ENCODE peak calls at places on chromosomes 12 and 14, in seven cellular contexts. Q is fibroblast of mammary gland; R is CD4-positive, alpha-beta memory T cell; N is cardiac muscle cell; C is DMS53; D is neural crest cell; L is T-helper 22 cell. Y is an unnamed sample.

GRCh38 chr14:24145700-24146621 is at the start of gene PSME2:
- DNase-seq in L (no peak), C (no peak), R (no peak), N (peak; percentile 6), D (no peak), Q (no peak), Y (no peak)

GRCh38 chr14:88212691-88213090 is 110.4 kb downstream of the KCNK10 start:
- DNase-seq in L (no peak), C (no peak), N (no peak), Q (no peak), D (no peak), R (no peak), Y (no peak)

GRCh38 chr14:64878775-64879634 is 702 bp downstream of the SPTB start:
- DNase-seq in N (no peak), Q (no peak), C (peak; percentile 68), L (no peak), R (no peak), D (no peak), Y (peak; percentile 41)

GRCh38 chr14:20997564-20997963 is 1.5 kb upstream of the SLC39A2 start:
- DNase-seq in C (no peak), L (no peak), D (no peak), R (no peak), N (no peak), Q (no peak), Y (no peak)

GRCh38 chr14:45526715-45527549 is 273.9 kb upstream of the MIS18BP1 start:
- DNase-seq in R (no peak), N (no peak), D (peak; percentile 38), Q (peak; percentile 6), L (no peak), C (peak; percentile 80), Y (peak; percentile 51)

GRCh38 chr12:108731105-108731865 is at the start of gene CORO1C:
- DNase-seq in D (peak; percentile 100), Q (peak; percentile 94), N (peak; percentile 97), R (peak; percentile 96), C (peak; percentile 99), L (peak; percentile 89), Y (peak; percentile 98)

GRCh38 chr12:125081427-125081826 is 16.2 kb downstream of the AACS start:
- DNase-seq in C (peak; percentile 100), Q (no peak), D (no peak), N (no peak), R (no peak), L (no peak), Y (no peak)

GRCh38 chr14:103629503-103630121 is 601 bp downstream of the KLC1 start:
- DNase-seq in R (peak; percentile 27), D (peak; percentile 47), N (peak; percentile 11), L (peak; percentile 4), C (peak; percentile 45), Q (no peak), Y (peak; percentile 68)

GRCh38 chr12:21438643-21439042 is 1.2 kb downstream of the PYROXD1 start:
- DNase-seq in C (peak; percentile 67), N (peak; percentile 4), D (no peak), L (no peak), Q (no peak), R (no peak), Y (no peak)

GRCh38 chr12:69908208-69908607 is 83.2 kb downstream of the MYRFL start:
- DNase-seq in L (no peak), R (no peak), Q (no peak), C (no peak), N (peak; percentile 55), D (no peak), Y (no peak)

GRCh38 chr12:98885778-98886177 is 240.7 kb downstream of the APAF1 start:
- DNase-seq in L (no peak), Q (no peak), C (no peak), N (no peak), D (no peak), R (no peak), Y (no peak)

GRCh38 chr14:66815687-66816086 is 307.7 kb downstream of the GPHN start:
- DNase-seq in C (no peak), Q (no peak), D (no peak), L (no peak), R (no peak), N (no peak), Y (no peak)

GRCh38 chr14:65069874-65070709 is 32.2 kb downstream of the MAX start:
- DNase-seq in R (no peak), D (no peak), L (no peak), C (peak; percentile 92), Q (no peak), N (no peak), Y (no peak)

GRCh38 chr12:52063986-52064649 is 5.7 kb upstream of the ATG101 start:
- DNase-seq in D (no peak), C (no peak), Q (peak; percentile 94), N (peak; percentile 90), R (no peak), L (no peak), Y (no peak)

GRCh38 chr12:89421093-89421835 is 69.0 kb upstream of the DUSP6 start:
- DNase-seq in R (no peak), L (no peak), D (no peak), Q (no peak), C (peak; percentile 5), N (no peak), Y (no peak)

GRCh38 chr14:63993992-63994391 is 141.2 kb downstream of the SYNE2 start:
- DNase-seq in N (peak; percentile 5), Q (peak; percentile 7), C (no peak), D (no peak), R (no peak), L (no peak), Y (no peak)

GRCh38 chr12:98519257-98519907 is 4.0 kb downstream of the TMPO start:
- DNase-seq in Q (no peak), N (no peak), C (no peak), D (no peak), L (no peak), R (no peak), Y (no peak)

GRCh38 chr12:108734200-108734906 is 3.0 kb upstream of the CORO1C start:
- DNase-seq in C (peak; percentile 95), R (no peak), L (no peak), D (no peak), Q (peak; percentile 96), N (peak; percentile 79), Y (no peak)

GRCh38 chr12:54161481-54162437 is 27.0 kb downstream of the SMUG1 start:
- DNase-seq in D (no peak), N (peak; percentile 6), L (no peak), Q (no peak), C (no peak), R (no peak), Y (no peak)

GRCh38 chr12:89980236-89980635 is 271.6 kb upstream of the ATP2B1 start:
- DNase-seq in Q (peak; percentile 76), N (peak; percentile 73), L (no peak), D (no peak), R (no peak), C (no peak), Y (no peak)

GRCh38 chr14:101767618-101768362 is 6.3 kb downstream of the PPP2R5C start:
- DNase-seq in D (no peak), L (no peak), C (no peak), Q (no peak), N (no peak), R (no peak), Y (no peak)

GRCh38 chr14:49114161-49114893 is 471.9 kb downstream of the RPS29 start:
- DNase-seq in D (no peak), R (no peak), C (no peak), N (no peak), Q (no peak), L (no peak), Y (no peak)

GRCh38 chr12:15276088-15276698 is 46.1 kb upstream of the PTPRO start:
- DNase-seq in Q (peak; percentile 73), N (peak; percentile 61), D (peak; percentile 58), C (peak; percentile 76), R (no peak), L (no peak), Y (no peak)

GRCh38 chr12:1929241-1929984 is 11.0 kb upstream of the CACNA2D4 start:
- DNase-seq in R (no peak), Q (no peak), N (no peak), D (no peak), C (no peak), L (no peak), Y (no peak)

GRCh38 chr14:61178226-61179060 is 102.7 kb downstream of the TMEM30B start:
- DNase-seq in L (no peak), N (peak; percentile 92), R (no peak), D (no peak), C (no peak), Q (peak; percentile 98), Y (no peak)

GRCh38 chr12:118746960-118747359 is 234.4 kb upstream of the SRRM4 start:
- DNase-seq in C (no peak), R (no peak), N (no peak), D (no peak), L (no peak), Q (no peak), Y (no peak)

GRCh38 chr12:3138896-3139590 is 61.9 kb downstream of the TSPAN9 start:
- DNase-seq in D (no peak), Q (no peak), N (no peak), L (no peak), C (no peak), R (no peak), Y (no peak)

GRCh38 chr12:56266634-56267442 is at the start of gene COQ10A:
- DNase-seq in N (peak; percentile 88), C (peak; percentile 95), D (peak; percentile 87), R (peak; percentile 90), L (peak; percentile 89), Q (peak; percentile 80), Y (peak; percentile 92)

GRCh38 chr14:59630281-59630963 is 53.8 kb upstream of the CCDC175 start:
- DNase-seq in N (peak; percentile 19), Q (peak; percentile 3), L (no peak), R (no peak), D (peak; percentile 25), C (peak; percentile 50), Y (peak; percentile 35)

GRCh38 chr12:716506-716905 is 35.9 kb upstream of the WNK1 start:
- DNase-seq in C (no peak), R (no peak), L (no peak), Q (no peak), N (peak; percentile 78), D (no peak), Y (no peak)

GRCh38 chr14:104926619-104927431 is 2.1 kb downstream of the PLD4 start:
- DNase-seq in Q (no peak), R (no peak), N (no peak), D (no peak), C (no peak), L (no peak), Y (peak; percentile 13)

GRCh38 chr12:16685107-16685506 is 79.1 kb upstream of the LMO3 start:
- DNase-seq in D (no peak), Q (peak; percentile 10), L (no peak), N (peak; percentile 40), R (no peak), C (peak; percentile 55), Y (no peak)

GRCh38 chr12:55706840-55707671 is 648 bp downstream of the ITGA7 start:
- DNase-seq in N (no peak), D (no peak), L (no peak), R (no peak), C (peak; percentile 44), Q (no peak), Y (peak; percentile 52)

GRCh38 chr14:28763914-28764848 is 2.4 kb upstream of the FOXG1 start:
- DNase-seq in R (no peak), C (peak; percentile 78), N (no peak), Q (no peak), L (no peak), D (no peak), Y (no peak)

GRCh38 chr12:27083861-27084271 is 1.5 kb upstream of the C12orf71 start:
- DNase-seq in D (peak; percentile 17), N (peak; percentile 77), L (no peak), R (no peak), Q (peak; percentile 59), C (peak; percentile 45), Y (no peak)